ENCODE peak calls at places on chromosomes 6 and 20, in five cellular contexts. E, O, Y, J and T are unnamed samples.

GRCh38 chr6:2939315-2940009 is 31.9 kb downstream of the SERPINB6 start:
- DNase-seq in E (no peak), O (peak; percentile 23), Y (no peak), J (no peak), T (no peak)

GRCh38 chr20:3815703-3816315 is 4.5 kb upstream of the AP5S1 start:
- DNase-seq in E (no peak), O (no peak), Y (no peak), J (no peak), T (no peak)

GRCh38 chr6:170274713-170275560 is 15.9 kb downstream of the DLL1 start:
- DNase-seq in E (no peak), O (no peak), Y (no peak), J (peak; percentile 37), T (no peak)

GRCh38 chr6:37042139-37042538 is 36.7 kb downstream of the FGD2 start:
- DNase-seq in E (no peak), O (no peak), Y (no peak), J (no peak), T (no peak)

GRCh38 chr6:118968416-118968815 is 33.5 kb upstream of the MCM9 start:
- DNase-seq in E (peak; percentile 1), O (no peak), Y (peak; percentile 60), J (no peak), T (peak; percentile 60)

GRCh38 chr6:13248953-13249432 is 79.3 kb downstream of the TBC1D7 start:
- DNase-seq in E (no peak), O (no peak), Y (no peak), J (no peak), T (no peak)

GRCh38 chr20:4681971-4682370 is 39.7 kb upstream of the PRND start:
- DNase-seq in E (peak; percentile 68), O (no peak), Y (peak; percentile 27), J (no peak), T (no peak)

GRCh38 chr6:80541886-80542285 is 435.4 kb downstream of the BCKDHB start:
- DNase-seq in E (no peak), O (no peak), Y (no peak), J (no peak), T (no peak)

GRCh38 chr6:48389146-48390043 is 278.4 kb upstream of the PTCHD4 start:
- DNase-seq in E (no peak), O (no peak), Y (no peak), J (no peak), T (no peak)

GRCh38 chr6:19759117-19759880 is 77.9 kb upstream of the ID4 start:
- DNase-seq in E (peak; percentile 88), O (no peak), Y (no peak), J (no peak), T (no peak)

GRCh38 chr6:132354517-132355167 is 46.6 kb downstream of the MOXD1 start:
- DNase-seq in E (no peak), O (peak; percentile 44), Y (no peak), J (peak; percentile 57), T (peak; percentile 21)

GRCh38 chr6:158170656-158171081 is 2.5 kb downstream of the GTF2H5 start:
- DNase-seq in E (peak; percentile 89), O (no peak), Y (peak; percentile 8), J (no peak), T (peak; percentile 34)

GRCh38 chr6:125824946-125825786 is 34.4 kb downstream of the NCOA7 start:
- DNase-seq in E (no peak), O (no peak), Y (no peak), J (no peak), T (no peak)

GRCh38 chr6:106574729-106575458 is 54.4 kb downstream of the RTN4IP1 start:
- DNase-seq in E (peak; percentile 70), O (no peak), Y (peak; percentile 45), J (peak; percentile 62), T (no peak)

GRCh38 chr20:60882776-60883303 is 369.2 kb upstream of the CDH4 start:
- DNase-seq in E (no peak), O (no peak), Y (no peak), J (no peak), T (no peak)

GRCh38 chr6:106085984-106086832 is at the start of gene PRDM1:
- DNase-seq in E (peak; percentile 72), O (peak; percentile 92), Y (peak; percentile 91), J (peak; percentile 86), T (peak; percentile 89)

GRCh38 chr6:39882567-39882953 is 51.7 kb downstream of the MOCS1 start:
- DNase-seq in E (peak; percentile 98), O (no peak), Y (peak; percentile 33), J (no peak), T (peak; percentile 17)

GRCh38 chr6:12538881-12539357 is 177.6 kb upstream of the PHACTR1 start:
- DNase-seq in E (no peak), O (peak; percentile 65), Y (peak; percentile 53), J (no peak), T (no peak)

GRCh38 chr20:7716286-7716972 is 223.8 kb downstream of the HAO1 start:
- DNase-seq in E (no peak), O (no peak), Y (no peak), J (no peak), T (no peak)

GRCh38 chr6:109453156-109453555 is 2.4 kb downstream of the MICAL1 start:
- DNase-seq in E (no peak), O (no peak), Y (no peak), J (no peak), T (no peak)

GRCh38 chr20:37711987-37712961 is 18.4 kb downstream of the CTNNBL1 start:
- DNase-seq in E (no peak), O (peak; percentile 32), Y (no peak), J (no peak), T (no peak)

GRCh38 chr20:17969276-17969883 is 562 bp downstream of the MGME1 start:
- DNase-seq in E (no peak), O (peak; percentile 52), Y (peak; percentile 39), J (peak; percentile 72), T (peak; percentile 57)

GRCh38 chr20:20821496-20822260 is 109.2 kb upstream of the RALGAPA2 start:
- DNase-seq in E (no peak), O (no peak), Y (no peak), J (no peak), T (peak; percentile 76)

GRCh38 chr6:44342052-44342451 is 398 bp upstream of the SPATS1 start:
- DNase-seq in E (no peak), O (no peak), Y (no peak), J (no peak), T (no peak)

GRCh38 chr6:44341095-44341890 is 1.2 kb upstream of the SPATS1 start:
- DNase-seq in E (no peak), O (no peak), Y (no peak), J (no peak), T (no peak)

GRCh38 chr6:44339763-44340625 is 2.5 kb upstream of the SPATS1 start:
- DNase-seq in E (peak; percentile 67), O (no peak), Y (peak; percentile 16), J (no peak), T (no peak)

GRCh38 chr6:44339301-44339700 is 3.1 kb upstream of the SPATS1 start:
- DNase-seq in E (no peak), O (peak; percentile 67), Y (no peak), J (no peak), T (no peak)

DNA sequence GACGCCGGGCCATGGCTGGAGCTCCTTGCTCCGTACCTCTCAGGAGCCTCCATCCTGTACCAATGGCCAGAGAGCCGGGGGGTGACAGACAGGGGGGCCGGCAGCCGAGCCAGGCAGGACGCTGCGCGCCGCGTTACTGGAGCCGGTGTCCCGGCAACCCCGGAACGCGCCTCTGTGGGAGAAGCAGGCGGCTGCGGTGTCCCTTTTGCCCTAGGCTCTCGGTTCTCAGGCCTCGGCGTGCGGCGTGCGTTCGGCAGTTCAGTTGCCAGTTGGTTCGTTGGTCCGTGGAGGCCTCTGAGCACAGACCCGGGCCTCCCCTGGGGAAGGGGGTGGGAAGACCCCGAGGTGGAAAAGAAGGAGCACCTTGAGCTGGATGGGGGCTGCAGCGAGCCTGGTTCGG is at the start of gene SPATS1:
- DNase-seq in E (no peak), O (peak; percentile 46), Y (peak; percentile 14), J (peak; percentile 52), T (peak; percentile 85)
- H3K4me3 ChIP-seq in E (no peak within 1 kb of the TSS), O (peak within 1 kb of the TSS; percentile 27), Y (no peak within 1 kb of the TSS), J (peak within 1 kb of the TSS; percentile 7), T (peak within 1 kb of the TSS; percentile 45)

GRCh38 chr6:82204010-82204409 is 43.5 kb downstream of the IBTK start:
- DNase-seq in E (no peak), O (no peak), Y (no peak), J (no peak), T (no peak)

GRCh38 chr6:82211326-82211725 is 36.2 kb downstream of the IBTK start:
- DNase-seq in E (no peak), O (no peak), Y (no peak), J (no peak), T (no peak)

GRCh38 chr6:82205793-82206425 is 41.6 kb downstream of the IBTK start:
- DNase-seq in E (peak; percentile 15), O (no peak), Y (peak; percentile 38), J (no peak), T (no peak)

DNA sequence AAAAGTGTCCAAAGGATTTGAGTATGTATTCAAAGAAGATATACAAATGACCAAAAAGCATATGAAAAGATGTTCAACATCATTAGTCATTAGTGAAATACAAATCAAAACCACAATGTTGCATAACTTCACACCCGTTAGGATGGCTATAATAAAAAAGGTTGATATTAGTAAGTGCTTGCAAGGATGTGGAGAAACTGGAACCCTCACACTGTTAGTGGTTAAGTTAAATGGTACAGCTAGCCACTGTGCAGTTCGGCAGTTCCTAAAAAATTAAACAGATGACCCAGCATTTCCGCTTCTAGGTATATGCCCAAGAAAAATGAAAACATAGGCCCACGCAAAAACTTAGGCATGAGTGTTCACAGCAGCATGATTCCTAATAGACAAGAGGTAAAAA is 38.6 kb downstream of the IBTK start:
- DNase-seq in E (no peak), O (no peak), Y (no peak), J (no peak), T (no peak)
- H3K36me3 ChIP-seq in E (peaks cover 17% of the 10 kb centered on the region), O (peaks cover 69% of the 10 kb centered on the region), Y (no peaks in the 10 kb centered on the region), J (peaks cover 78% of the 10 kb centered on the region), T (peaks cover 14% of the 10 kb centered on the region)

GRCh38 chr20:22768779-22769178 is 184.4 kb upstream of the FOXA2 start:
- DNase-seq in E (no peak), O (no peak), Y (no peak), J (no peak), T (peak; percentile 40)

GRCh38 chr20:22768266-22768665 is 183.9 kb upstream of the FOXA2 start:
- DNase-seq in E (no peak), O (no peak), Y (no peak), J (no peak), T (no peak)

GRCh38 chr20:22762576-22763256 is 178.3 kb upstream of the FOXA2 start:
- DNase-seq in E (no peak), O (no peak), Y (no peak), J (no peak), T (no peak)

GRCh38 chr20:22757424-22758189 is 173.2 kb upstream of the FOXA2 start:
- DNase-seq in E (no peak), O (no peak), Y (no peak), J (no peak), T (no peak)

GRCh38 chr20:22763257-22763906 is 179.0 kb upstream of the FOXA2 start:
- DNase-seq in E (no peak), O (peak; percentile 60), Y (no peak), J (no peak), T (no peak)
- H3K4me3 ChIP-seq in E (no peak overlapping the region), O (no peak overlapping the region), Y (no peak overlapping the region), J (no peak overlapping the region), T (no peak overlapping the region)

DNA sequence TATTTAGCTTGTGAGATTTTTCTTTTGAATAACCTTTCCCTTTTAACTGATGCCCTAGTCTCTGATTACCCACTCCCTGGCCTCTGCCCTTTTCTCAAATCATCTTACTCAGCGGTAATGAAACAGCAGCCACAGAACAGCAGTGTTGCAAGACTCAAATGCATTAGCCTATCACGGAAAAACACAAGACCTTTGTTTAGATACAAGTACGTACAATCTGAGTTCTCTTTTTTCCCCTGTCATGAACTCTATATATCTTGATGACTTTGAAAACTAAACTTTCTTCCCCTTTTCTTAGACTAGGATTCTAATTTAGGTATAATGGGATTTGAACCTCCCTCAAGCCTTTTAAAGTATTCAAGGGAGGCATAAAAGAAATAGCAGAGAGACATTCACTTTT is 1034.9 kb downstream of the EYS start:
- DNase-seq in E (no peak), O (no peak), Y (no peak), J (no peak), T (no peak)
- H3K36me3 ChIP-seq in E (no peaks in the 10 kb centered on the region), O (no peaks in the 10 kb centered on the region), Y (no peaks in the 10 kb centered on the region), J (no peaks in the 10 kb centered on the region), T (no peaks in the 10 kb centered on the region)